ENCODE peak calls at places on chromosome 4, in five cellular contexts. F is colonic mucosa; Z is lower lobe of right lung; I is CD8-positive, alpha-beta T cell; U is OCI-LY7. S is an unnamed sample.

GRCh38 chr4:2413821-2414610 is 4.4 kb downstream of the ZFYVE28 start:
- DNase-seq in U (no peak), F (peak; percentile 86), Z (peak; percentile 43), I (no peak), S (no peak)

GRCh38 chr4:46503739-46504138 is 113.8 kb upstream of the GABRA2 start:
- DNase-seq in Z (no peak), F (no peak), I (no peak), U (no peak), S (no peak)

GRCh38 chr4:37400326-37400881 is 155.9 kb downstream of the NWD2 start:
- DNase-seq in F (no peak), I (no peak), Z (no peak), U (no peak), S (no peak)

GRCh38 chr4:2793920-2794706 is 1.2 kb downstream of the SH3BP2 start:
- DNase-seq in I (no peak), U (no peak), Z (peak; percentile 74), F (peak; percentile 69), S (no peak)

GRCh38 chr4:184255917-184256642 is 38.4 kb upstream of the ENPP6 start:
- DNase-seq in I (no peak), U (no peak), F (no peak), Z (no peak), S (no peak)

GRCh38 chr4:124152130-124152529 is 560.4 kb downstream of the ANKRD50 start:
- DNase-seq in U (no peak), Z (no peak), F (no peak), I (no peak), S (no peak)

GRCh38 chr4:121679267-121679666 is 17.5 kb downstream of the ANXA5 start:
- DNase-seq in U (no peak), Z (no peak), I (no peak), F (no peak), S (no peak)

GRCh38 chr4:94131212-94131611 is 76.5 kb upstream of the SMARCAD1 start:
- DNase-seq in Z (no peak), F (no peak), I (no peak), U (no peak), S (no peak)

GRCh38 chr4:61335364-61335763 is 135.2 kb downstream of the ADGRL3 start:
- DNase-seq in Z (no peak), U (no peak), F (no peak), I (no peak), S (no peak)

GRCh38 chr4:23937173-23937572 is 47.3 kb upstream of the PPARGC1A start:
- DNase-seq in U (no peak), I (no peak), Z (no peak), F (no peak), S (no peak)

GRCh38 chr4:123785515-123785914 is 388.9 kb downstream of the SPRY1 start:
- DNase-seq in I (no peak), Z (no peak), F (peak; percentile 20), U (no peak), S (no peak)

GRCh38 chr4:1330761-1331590 is 16.0 kb upstream of the UVSSA start:
- DNase-seq in F (no peak), U (no peak), Z (no peak), I (peak; percentile 42), S (no peak)

GRCh38 chr4:87497141-87497540 is 32.0 kb downstream of the SPARCL1 start:
- DNase-seq in I (no peak), U (peak; percentile 4), Z (no peak), F (no peak), S (no peak)

GRCh38 chr4:155496294-155496626 is 119.5 kb upstream of the MAP9 start:
- DNase-seq in Z (no peak), U (no peak), I (no peak), F (no peak), S (no peak)

GRCh38 chr4:2860391-2861348 is 17.0 kb downstream of the ADD1 start:
- DNase-seq in U (no peak), Z (peak; percentile 67), F (no peak), I (no peak), S (no peak)

GRCh38 chr4:893995-894705 is 38.0 kb downstream of the GAK start:
- DNase-seq in F (no peak), I (no peak), U (no peak), Z (no peak), S (no peak)

GRCh38 chr4:88159137-88159725 is 792 bp upstream of the ABCG2 start:
- DNase-seq in F (no peak), Z (peak; percentile 60), U (no peak), I (no peak), S (no peak)

GRCh38 chr4:157978680-157979361 is 194.0 kb downstream of the GASK1B start:
- DNase-seq in U (peak; percentile 49), I (no peak), F (peak; percentile 27), Z (no peak), S (no peak)

GRCh38 chr4:26264109-26264508 is 56.7 kb upstream of the RBPJ start:
- DNase-seq in U (no peak), F (no peak), I (no peak), Z (no peak), S (no peak)

GRCh38 chr4:13476915-13477314 is 7.2 kb downstream of the RAB28 start:
- DNase-seq in F (no peak), Z (no peak), I (no peak), U (no peak), S (no peak)

GRCh38 chr4:8252301-8253173 is 17.0 kb upstream of the HTRA3 start:
- DNase-seq in F (no peak), I (no peak), U (no peak), Z (no peak), S (no peak)

GRCh38 chr4:85102606-85103005 is 136.1 kb upstream of the WDFY3 start:
- DNase-seq in U (no peak), I (no peak), Z (no peak), F (no peak), S (no peak)

GRCh38 chr4:42750091-42750490 is 93.2 kb upstream of the ATP8A1 start:
- DNase-seq in I (peak; percentile 2), F (no peak), Z (no peak), U (peak; percentile 60), S (no peak)

GRCh38 chr4:133802741-133803140 is 398.8 kb downstream of the PABPC4L start:
- DNase-seq in U (no peak), I (no peak), Z (no peak), F (no peak), S (no peak)

GRCh38 chr4:88605744-88606143 is 13.5 kb downstream of the HERC3 start:
- DNase-seq in U (peak; percentile 2), I (no peak), Z (no peak), F (no peak), S (no peak)

GRCh38 chr4:90403781-90404180 is 276.6 kb downstream of the CCSER1 start:
- DNase-seq in U (no peak), F (no peak), Z (no peak), I (no peak), S (no peak)

GRCh38 chr4:54647070-54647469 is 10.7 kb upstream of the KIT start:
- DNase-seq in F (no peak), I (no peak), Z (no peak), U (no peak), S (no peak)

GRCh38 chr4:4488405-4489404 is 53.1 kb downstream of the STX18 start:
- DNase-seq in I (peak; percentile 49), Z (no peak), F (peak; percentile 69), U (peak; percentile 85), S (peak; percentile 35)

DNA sequence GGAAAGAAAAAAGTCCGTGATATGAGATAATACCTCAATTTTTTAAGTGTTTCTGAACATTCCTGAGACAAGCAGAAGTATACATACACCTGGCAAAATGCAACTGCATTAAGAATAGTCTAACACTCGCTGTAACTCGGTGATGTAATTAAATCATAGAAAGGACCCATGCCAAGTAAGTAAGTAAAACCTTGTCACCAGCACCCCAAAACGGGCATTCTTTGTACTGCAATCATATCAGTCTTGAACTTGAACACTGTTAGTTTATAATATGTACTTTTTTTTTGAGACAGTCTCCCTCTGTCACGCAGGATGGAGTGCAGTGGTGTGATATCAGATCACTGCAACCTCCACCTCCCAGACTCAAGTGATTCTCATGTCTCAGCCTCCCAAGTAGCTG is 47.4 kb downstream of the SMIM14 start:
- DNase-seq in Z (no peak), F (peak; percentile 61), I (no peak), U (peak; percentile 49), S (no peak)
- TF ChIP-seq CTCF in Z (no peak), F (no peak), I (no peak), U (peak; percentile 65), S (no peak)

GRCh38 chr4:71540749-71541269 is 202.0 kb downstream of the SLC4A4 start:
- DNase-seq in I (no peak), U (no peak), Z (no peak), F (no peak), S (no peak)
- TF ChIP-seq CTCF in I (no peak), U (peak; percentile 30), Z (peak; percentile 5), F (no peak), S (no peak)

DNA sequence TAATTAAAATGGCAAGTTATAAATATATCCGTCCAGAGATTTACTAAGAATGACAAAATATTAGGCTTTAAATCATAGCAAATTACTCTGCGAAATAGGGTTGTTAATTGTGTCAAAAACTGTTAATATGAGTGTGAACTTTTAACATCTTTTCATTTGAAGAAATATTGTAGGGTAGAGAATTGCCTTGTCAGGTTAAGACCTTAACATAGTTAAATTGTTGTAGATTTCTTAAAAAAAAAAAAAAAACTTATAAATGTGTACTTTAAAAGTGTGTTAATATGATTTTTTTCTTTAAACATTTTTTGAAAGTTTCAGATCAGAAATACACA is 107.7 kb upstream of the TLR2 start:
- DNase-seq in I (no peak), F (no peak), Z (no peak), U (no peak), S (no peak)
- TF ChIP-seq CTCF in I (no peak), F (peak; percentile 8), Z (no peak), U (no peak), S (no peak)

DNA sequence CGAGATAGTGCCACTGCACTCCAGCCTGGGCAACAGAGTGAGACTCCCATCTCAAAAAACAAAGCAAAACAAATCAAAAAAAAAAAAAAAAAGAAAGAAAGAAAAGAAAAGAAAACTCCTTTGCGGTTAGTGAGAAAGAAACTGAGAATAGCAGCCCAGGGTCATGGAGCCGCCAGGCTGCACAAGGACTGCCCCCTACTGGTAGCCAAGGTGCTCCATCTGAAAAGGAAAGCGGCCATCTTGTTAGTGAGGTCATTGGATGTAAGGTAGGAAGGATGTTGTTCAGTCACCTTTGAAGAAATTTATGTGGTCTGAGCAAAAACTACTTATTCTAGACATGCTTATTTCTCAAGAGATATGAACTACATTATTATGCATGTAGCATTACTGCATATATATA is 660.6 kb upstream of the TENM3 start:
- DNase-seq in Z (no peak), I (no peak), U (peak; percentile 5), F (no peak), S (no peak)
- TF ChIP-seq CTCF in Z (no peak), I (no peak), U (peak; percentile 59), F (no peak), S (no peak)